ENCODE peak calls at places on chromosomes 6 and 20, in seven cellular contexts. A is mucosa of descending colon, P is fibroblast of lung, G is mesendoderm, F is GM23338, B is keratinocyte, X is left lung. H is an unnamed sample. For H3K4me1, the result is how much of the 10 kb centered on the place peaks cover.

GRCh38 chr6:170100046-170100445 is 190.8 kb downstream of the DLL1 start:
- DNase-seq in A (no peak), P (no peak), G (no peak), F (no peak), B (no peak), X (peak), H (peak)

GRCh38 chr6:135260612-135261011 is 79.5 kb downstream of the MYB start:
- DNase-seq in A (no peak), P (no peak), G (no peak), F (no peak), B (no peak), X (no peak), H (no peak)

GRCh38 chr6:113626470-113626869 is 230.7 kb upstream of the MARCKS start:
- DNase-seq in A (no peak), P (no peak), G (no peak), F (no peak), B (no peak), X (no peak), H (no peak)

GRCh38 chr6:155389130-155389529 is 66.5 kb downstream of the NOX3 start:
- DNase-seq in A (no peak), P (peak), G (no peak), F (no peak), B (no peak), X (no peak), H (no peak)

GRCh38 chr6:22926613-22927348 is 357.4 kb downstream of the HDGFL1 start:
- DNase-seq in A (no peak), P (no peak), G (peak), F (peak), B (no peak), X (no peak), H (no peak)

GRCh38 chr6:17584241-17584803 is 15.8 kb upstream of the FAM8A1 start:
- DNase-seq in A (peak), P (peak), G (peak), F (peak), B (no peak), X (no peak), H (peak)

GRCh38 chr6:40922281-40922680 is 116.7 kb downstream of the UNC5CL start:
- DNase-seq in A (no peak), P (peak), G (no peak), F (no peak), B (no peak), X (no peak), H (no peak)

GRCh38 chr6:27076116-27076515 is 171.4 kb upstream of the PRSS16 start:
- DNase-seq in A (no peak), P (no peak), G (no peak), F (no peak), B (no peak), X (no peak), H (no peak)

GRCh38 chr6:152981989-152982767 is 663 bp downstream of the FBXO5 start:
- DNase-seq in A (peak), P (no peak), G (peak), F (peak), B (no peak), X (no peak), H (peak)

GRCh38 chr6:111576302-111576701 is 29.4 kb downstream of the TRAF3IP2 start:
- DNase-seq in A (no peak), P (peak), G (no peak), F (no peak), B (no peak), X (no peak), H (no peak)

GRCh38 chr6:13924949-13925881 is at the start of gene RNF182:
- DNase-seq in A (peak), P (no peak), G (peak), F (peak), B (no peak), X (no peak), H (no peak)

GRCh38 chr6:79574636-79575035 is 37.4 kb upstream of the LCA5 start:
- DNase-seq in A (no peak), P (peak), G (peak), F (peak), B (no peak), X (no peak), H (no peak)

GRCh38 chr20:8361008-8361652 is 229.1 kb downstream of the PLCB1 start:
- DNase-seq in A (no peak), P (peak), G (peak), F (no peak), B (no peak), X (no peak), H (no peak)

GRCh38 chr6:28296520-28297060 is 15.2 kb downstream of the PGBD1 start:
- DNase-seq in A (no peak), P (no peak), G (peak), F (no peak), B (no peak), X (no peak), H (no peak)

GRCh38 chr6:129946439-129947140 is 71.8 kb upstream of the L3MBTL3 start:
- DNase-seq in A (no peak), P (no peak), G (peak), F (peak), B (no peak), X (no peak), H (no peak)

GRCh38 chr6:167906899-167907298 is 80.2 kb downstream of the AFDN start:
- DNase-seq in A (peak), P (peak), G (peak), F (peak), B (no peak), X (no peak), H (no peak)

GRCh38 chr6:63353282-63353630 is 33.5 kb upstream of the LGSN start:
- DNase-seq in A (no peak), P (no peak), G (no peak), F (no peak), B (no peak), X (no peak), H (no peak)
- H3K4me1 ChIP-seq in A (under half), P (under half), G (under half), F (under half), B (under half), X (under half), H (under half)

DNA sequence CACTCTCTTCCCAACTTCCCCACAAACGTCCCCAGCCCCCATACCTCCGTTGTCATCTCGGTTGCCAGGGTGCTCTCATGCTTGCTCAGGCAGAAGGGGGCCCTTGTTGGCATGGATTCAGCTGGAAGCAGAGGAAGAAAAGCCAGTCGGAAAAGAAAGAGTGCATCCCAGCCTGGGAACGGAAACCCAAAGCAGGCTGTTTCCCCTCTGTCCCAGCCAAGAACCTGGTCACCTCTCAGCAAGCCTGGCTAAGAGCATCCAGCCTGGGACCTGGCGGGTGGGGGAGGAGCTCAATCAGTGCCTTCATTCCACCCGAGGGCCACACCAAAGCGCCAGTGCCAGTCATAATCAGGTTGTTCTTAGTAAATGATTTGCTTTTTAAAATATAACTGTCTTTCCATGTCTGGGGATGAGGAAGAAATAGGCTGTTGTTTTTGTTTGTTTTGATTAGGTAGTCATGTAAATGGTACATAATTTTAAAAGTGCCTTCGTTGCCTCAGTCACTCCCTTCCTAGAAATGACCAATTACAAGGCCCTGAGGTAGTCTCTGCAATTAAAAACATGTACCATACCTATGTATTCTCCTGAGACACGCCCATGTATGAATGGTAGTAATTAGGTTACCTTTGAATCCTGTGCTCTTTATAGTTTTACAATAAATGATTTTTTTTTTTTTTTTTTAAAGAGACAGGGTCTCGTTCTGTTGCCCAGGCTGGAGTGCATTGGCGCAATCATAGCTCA is 21.1 kb downstream of the CHMP4B start:
- DNase-seq in A (peak), P (peak), G (no peak), F (peak), B (no peak), X (no peak), H (peak)
- H3K4me1 ChIP-seq in A (half or more), P (under half), G (under half), F (under half), B (under half), X (half or more), H (under half)

GRCh38 chr6:7131390-7131789 is 23.6 kb downstream of the RREB1 start:
- DNase-seq in A (no peak), P (no peak), G (no peak), F (no peak), B (no peak), X (no peak), H (no peak)
- H3K4me1 ChIP-seq in A (half or more), P (under half), G (under half), F (under half), B (under half), X (half or more), H (under half)

GRCh38 chr20:44015733-44016103 is 101.1 kb downstream of the TOX2 start:
- DNase-seq in A (no peak), P (no peak), G (no peak), F (no peak), B (no peak), X (no peak), H (no peak)
- H3K4me1 ChIP-seq in A (half or more), P (under half), G (under half), F (under half), B (under half), X (under half), H (under half)

DNA sequence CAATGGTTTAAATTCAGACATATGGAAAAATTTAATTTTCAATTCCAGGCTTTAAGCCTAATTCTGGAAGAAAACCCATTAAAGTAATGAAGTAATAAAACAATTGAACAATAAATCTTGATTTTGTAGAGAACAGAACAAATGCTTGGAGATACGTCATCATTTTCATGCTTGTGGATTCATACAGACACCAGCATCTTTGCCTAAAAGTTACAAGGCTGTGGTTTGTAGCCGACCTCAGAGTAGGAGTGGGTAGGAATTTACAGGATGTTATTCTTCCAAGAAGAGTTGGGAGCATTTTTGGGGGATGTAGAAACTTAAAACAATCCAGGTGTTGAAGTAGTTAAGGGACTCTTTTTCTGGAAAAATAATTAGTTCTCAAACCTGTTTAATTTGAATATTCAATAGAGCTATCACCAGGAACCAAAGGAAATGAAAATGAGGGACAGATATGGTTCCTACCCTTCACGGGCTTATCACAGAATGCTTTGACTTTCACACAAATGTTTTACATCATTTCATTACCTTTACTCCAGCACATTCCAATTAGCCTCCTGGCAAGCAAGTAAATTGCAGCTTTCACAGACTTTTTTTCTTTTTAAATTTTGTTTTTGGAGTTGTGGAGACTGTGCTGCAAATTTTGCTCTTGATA is 35.1 kb downstream of the PLEKHG1 start:
- DNase-seq in A (no peak), P (peak), G (no peak), F (peak), B (no peak), X (no peak), H (no peak)
- H3K4me1 ChIP-seq in A (under half), P (under half), G (under half), F (under half), B (under half), X (under half), H (under half)

DNA sequence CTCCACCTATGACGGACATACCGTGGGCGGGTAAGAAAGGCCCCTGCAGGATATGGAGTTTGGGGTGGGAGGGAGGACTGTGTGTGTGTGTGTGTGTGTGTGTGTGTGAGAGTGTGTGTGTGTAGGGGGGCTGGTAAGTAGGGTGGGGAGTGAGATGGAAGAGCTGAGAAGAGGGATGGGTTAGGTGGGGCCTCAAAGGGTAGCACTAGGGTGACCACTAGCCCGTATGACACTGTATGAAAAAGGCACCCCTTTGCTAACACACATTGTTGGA is 7.1 kb downstream of the DDR1 start:
- DNase-seq in A (no peak), P (no peak), G (no peak), F (no peak), B (no peak), X (no peak), H (no peak)
- H3K4me1 ChIP-seq in A (under half), P (under half), G (under half), F (under half), B (under half), X (under half), H (under half)

GRCh38 chr6:166638566-166638965 is 11.5 kb upstream of the RPS6KA2 start:
- DNase-seq in A (no peak), P (no peak), G (no peak), F (no peak), B (no peak), X (no peak), H (no peak)
- H3K4me1 ChIP-seq in A (under half), P (under half), G (under half), F (under half), B (under half), X (under half), H (under half)

GRCh38 chr6:37752718-37753117 is 55.0 kb upstream of the MDGA1 start:
- DNase-seq in A (no peak), P (no peak), G (no peak), F (no peak), B (no peak), X (no peak), H (no peak)
- H3K4me1 ChIP-seq in A (under half), P (under half), G (under half), F (under half), B (under half), X (under half), H (under half)

GRCh38 chr20:6232436-6232835 is 109.6 kb upstream of the FERMT1 start:
- DNase-seq in A (no peak), P (no peak), G (no peak), F (no peak), B (no peak), X (no peak), H (no peak)
- H3K4me1 ChIP-seq in A (under half), P (under half), G (under half), F (under half), B (under half), X (under half), H (under half)

GRCh38 chr20:44703183-44703925 is 11.8 kb upstream of the CCN5 start:
- DNase-seq in A (no peak), P (no peak), G (no peak), F (no peak), B (no peak), X (no peak), H (no peak)
- H3K4me1 ChIP-seq in A (under half), P (under half), G (under half), F (under half), B (under half), X (under half), H (under half)